ENCODE peak calls at places on chromosomes 6 and 20, in four cellular contexts. J is transverse colon, Y is sigmoid colon, P is ovary. L is an unnamed sample.

GRCh38 chr6:21441386-21441785 is 152.2 kb upstream of the SOX4 start:
- DNase-seq in Y (no peak), P (no peak), J (no peak), L (no peak)

GRCh38 chr6:166527849-166528248 is 58.6 kb downstream of the RAMACL start:
- DNase-seq in Y (no peak), P (no peak), J (no peak), L (no peak)

GRCh38 chr20:59740621-59741020 is 136.3 kb downstream of the PHACTR3 start:
- DNase-seq in J (no peak), Y (no peak), P (no peak), L (no peak)

GRCh38 chr20:60808003-60808402 is 444.1 kb upstream of the CDH4 start:
- DNase-seq in J (no peak), P (no peak), Y (no peak), L (no peak)

GRCh38 chr20:10511507-10512231 is 76.6 kb downstream of the SLX4IP start:
- DNase-seq in P (peak), Y (peak), J (peak), L (peak)

GRCh38 chr6:29696147-29697129 is 15.5 kb upstream of the ZFP57 start:
- DNase-seq in J (no peak), Y (no peak), P (no peak), L (no peak)

GRCh38 chr6:30077218-30077617 is 1.6 kb upstream of the RNF39 start:
- DNase-seq in P (no peak), Y (no peak), J (no peak), L (no peak)

GRCh38 chr6:14396826-14397517 is 279.4 kb downstream of the CD83 start:
- DNase-seq in J (peak), Y (no peak), P (no peak), L (no peak)

GRCh38 chr6:29887330-29887818 is 55.0 kb upstream of the HLA-A start:
- DNase-seq in J (peak), P (peak), Y (peak), L (peak)

GRCh38 chr6:170269151-170269872 is 21.6 kb downstream of the DLL1 start:
- DNase-seq in Y (no peak), J (peak), P (no peak), L (no peak)

GRCh38 chr6:76072562-76072961 is at the start of gene IMPG1:
- DNase-seq in P (no peak), Y (no peak), J (no peak), L (no peak)

GRCh38 chr6:53233309-53233708 is 84.7 kb upstream of the GCM1 start:
- DNase-seq in P (no peak), Y (no peak), J (no peak), L (no peak)

GRCh38 chr20:62761058-62761758 is 35.1 kb upstream of the MRGBP start:
- DNase-seq in Y (peak), J (no peak), P (no peak), L (no peak)

GRCh38 chr20:62763404-62763803 is 32.9 kb upstream of the MRGBP start:
- DNase-seq in J (no peak), P (no peak), Y (no peak), L (peak)

GRCh38 chr20:62761759-62762131 is 34.5 kb upstream of the MRGBP start:
- DNase-seq in P (no peak), J (no peak), Y (no peak), L (no peak)

GRCh38 chr20:62762801-62763368 is 33.4 kb upstream of the MRGBP start:
- DNase-seq in P (no peak), Y (no peak), J (no peak), L (peak)

GRCh38 chr20:62762376-62762775 is 33.9 kb upstream of the MRGBP start:
- DNase-seq in P (no peak), J (no peak), Y (no peak), L (no peak)
- TF ChIP-seq CTCF in P (no peak), J (no peak), Y (no peak), L (no peak)

DNA sequence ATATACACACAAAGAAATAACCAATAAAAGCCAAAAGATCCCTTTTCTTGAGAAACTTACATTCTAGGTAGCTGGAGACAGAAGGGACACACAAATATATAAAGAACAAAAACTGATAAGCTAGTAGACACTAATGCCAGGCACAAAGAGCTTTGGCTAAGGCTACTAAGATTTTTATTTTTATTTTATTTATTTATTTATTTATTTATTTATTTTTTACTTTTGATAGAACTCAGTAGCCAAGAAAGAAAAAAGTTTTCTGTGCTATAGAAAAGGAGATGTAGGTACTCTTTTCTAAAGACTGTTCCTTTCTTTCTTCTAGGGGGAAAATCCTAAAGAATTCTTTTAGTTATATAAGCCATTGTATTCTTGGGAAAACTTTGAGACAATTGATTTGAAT is 34.1 kb downstream of the THEMIS start:
- DNase-seq in Y (no peak), J (no peak), P (no peak), L (no peak)
- H3K27ac ChIP-seq in Y (no peak), J (no peak), P (no peak), L (no peak)

GRCh38 chr20:45111799-45112471 is 3.0 kb downstream of the WFDC5 start:
- DNase-seq in Y (no peak), P (no peak), J (no peak), L (no peak)
- TF ChIP-seq CTCF in Y (no peak), P (no peak), J (no peak), L (peak)

GRCh38 chr6:128759447-128759846 is 123.5 kb upstream of the LAMA2 start:
- DNase-seq in J (no peak), P (no peak), Y (no peak), L (no peak)

GRCh38 chr6:128763599-128764300 is 119.2 kb upstream of the LAMA2 start:
- DNase-seq in J (no peak), Y (no peak), P (no peak), L (no peak)

GRCh38 chr6:128757961-128758360 is 125.0 kb upstream of the LAMA2 start:
- DNase-seq in P (no peak), J (no peak), Y (no peak), L (no peak)

GRCh38 chr6:128754658-128755256 is 128.2 kb upstream of the LAMA2 start:
- DNase-seq in P (no peak), Y (no peak), J (no peak), L (no peak)

DNA sequence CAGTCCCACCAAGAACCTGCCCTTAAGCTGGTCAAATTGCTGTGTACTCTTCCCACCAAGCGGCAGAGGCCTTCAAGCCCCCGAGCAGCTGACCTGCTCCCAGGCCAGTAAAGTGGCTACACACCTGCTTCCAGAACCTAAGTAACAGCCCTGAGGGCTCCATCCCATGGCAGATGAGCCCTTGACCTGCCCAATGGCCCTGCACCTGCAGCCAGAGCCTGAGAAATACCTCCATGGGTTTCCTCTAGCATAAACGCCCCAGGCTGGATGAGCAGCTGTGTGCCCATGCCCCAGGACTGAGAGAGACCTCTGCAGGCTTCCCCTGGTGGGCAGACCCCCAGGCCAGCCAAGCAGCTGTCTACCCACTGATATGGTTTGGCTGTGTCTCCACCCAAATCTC is 123.0 kb upstream of the LAMA2 start:
- DNase-seq in Y (no peak), P (no peak), J (no peak), L (no peak)
- H3K27ac ChIP-seq in Y (no peak), P (no peak), J (no peak), L (no peak)

DNA sequence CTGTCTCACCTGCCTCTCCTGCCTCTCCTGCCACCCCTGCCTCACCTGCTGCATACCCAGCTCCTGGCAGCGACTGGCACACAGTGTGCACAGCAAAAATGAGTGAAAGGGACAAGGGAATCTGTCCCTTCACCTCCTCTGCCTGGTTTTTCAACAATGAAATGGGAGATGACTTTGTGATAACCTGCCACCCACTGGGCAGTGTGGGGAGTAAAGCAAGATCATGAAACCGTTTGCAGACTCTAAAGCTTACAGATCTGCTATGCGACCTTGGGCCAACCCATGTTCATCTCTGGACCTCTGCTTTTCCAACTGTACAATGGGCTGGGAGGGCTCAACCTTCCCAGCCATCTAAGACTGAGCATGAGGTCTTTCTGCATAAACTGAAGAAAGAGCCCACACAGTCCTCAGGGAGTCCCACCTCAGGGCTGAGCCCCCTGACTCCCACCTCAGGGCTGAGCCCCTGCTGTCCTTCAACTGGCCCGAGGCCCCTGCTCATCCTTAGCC is 81.1 kb downstream of the RIPOR3 start:
- DNase-seq in Y (no peak), J (no peak), P (no peak), L (no peak)
- TF ChIP-seq CTCF in Y (no peak), J (no peak), P (no peak), L (no peak)

L was measured in right lobe of liver.